ENCODE peak calls at places on chromosomes 6 and 20, in nine cellular contexts. D is pulmonary artery endothelial cell; U is SK-N-MC; K is GM19239; A is stimulated activated CD8-positive, alpha-beta memory T cell treated with anti-CD3 and anti-CD28 coated beads, Interleukin-4, amount 100 ng/mL, for 4 hours; N is heart left ventricle; B is NCI-H1694; T is NCI-H1417; Q is NCI-H524. H is an unnamed sample.

GRCh38 chr6:131281471-131282270 is 146.4 kb downstream of the AKAP7 start:
- DNase-seq in B (no peak), U (peak), D (peak), Q (no peak), T (no peak), A (peak), K (no peak), N (no peak), H (peak)

GRCh38 chr6:15595461-15596173 is 67.2 kb downstream of the DTNBP1 start:
- DNase-seq in N (no peak), A (no peak), T (no peak), K (no peak), Q (no peak), B (no peak), U (peak), D (no peak), H (peak)

GRCh38 chr6:7008451-7008988 is 99.2 kb upstream of the RREB1 start:
- DNase-seq in K (no peak), N (no peak), A (no peak), D (no peak), Q (no peak), U (no peak), T (peak), B (no peak), H (no peak)

GRCh38 chr6:127051571-127052260 is 66.8 kb upstream of the RSPO3 start:
- DNase-seq in Q (no peak), N (no peak), U (no peak), T (no peak), D (no peak), K (no peak), B (no peak), A (no peak), H (no peak)

GRCh38 chr6:13511913-13512717 is 24.7 kb upstream of the GFOD1 start:
- DNase-seq in Q (no peak), D (no peak), K (no peak), A (no peak), U (no peak), B (no peak), N (peak), T (no peak), H (no peak)

GRCh38 chr6:5599112-5599511 is 337.8 kb downstream of the FARS2 start:
- DNase-seq in U (no peak), A (no peak), K (no peak), D (no peak), B (no peak), N (no peak), T (no peak), Q (peak), H (no peak)

GRCh38 chr6:134584809-134585528 is 267.1 kb upstream of the SGK1 start:
- DNase-seq in K (no peak), N (no peak), D (no peak), U (no peak), B (no peak), T (no peak), A (no peak), Q (no peak), H (no peak)

GRCh38 chr6:139608872-139609271 is 234.4 kb upstream of the CITED2 start:
- DNase-seq in B (no peak), N (no peak), K (no peak), D (no peak), A (no peak), Q (no peak), T (no peak), U (no peak), H (no peak)

GRCh38 chr20:219290-220115 is 7.6 kb upstream of the DEFB129 start:
- DNase-seq in D (no peak), A (no peak), N (no peak), K (no peak), U (no peak), T (peak), B (no peak), Q (peak), H (no peak)

GRCh38 chr6:46948699-46949098 is 27.0 kb upstream of the ADGRF5 start:
- DNase-seq in A (no peak), U (no peak), B (no peak), D (peak), K (no peak), N (peak), T (no peak), Q (no peak), H (no peak)

GRCh38 chr6:13120483-13121482 is 207.6 kb downstream of the TBC1D7 start:
- DNase-seq in A (no peak), K (no peak), B (no peak), U (no peak), D (no peak), N (peak), T (no peak), Q (peak), H (no peak)

GRCh38 chr6:16909599-16910360 is 148.5 kb upstream of the ATXN1 start:
- DNase-seq in A (no peak), T (no peak), N (no peak), B (no peak), K (no peak), D (no peak), U (no peak), Q (no peak), H (no peak)

GRCh38 chr6:24924956-24925355 is 10.8 kb downstream of the RIPOR2 start:
- DNase-seq in K (no peak), A (no peak), N (no peak), B (no peak), U (no peak), T (no peak), Q (no peak), D (no peak), H (no peak)

GRCh38 chr6:169340395-169340794 is 86.7 kb upstream of the THBS2 start:
- DNase-seq in K (no peak), B (no peak), Q (no peak), D (no peak), A (no peak), U (no peak), T (no peak), N (no peak), H (no peak)

GRCh38 chr6:68559052-68559451 is 76.0 kb upstream of the ADGRB3 start:
- DNase-seq in K (no peak), Q (peak), T (peak), U (peak), A (no peak), N (no peak), B (peak), D (no peak), H (no peak)

GRCh38 chr6:3045369-3045768 is 22.9 kb upstream of the RIPK1 start:
- DNase-seq in T (no peak), N (no peak), K (no peak), Q (peak), D (no peak), A (no peak), B (no peak), U (no peak), H (no peak)

GRCh38 chr6:85436408-85436807 is 13.5 kb upstream of the NT5E start:
- DNase-seq in K (no peak), D (no peak), N (no peak), U (no peak), T (no peak), Q (no peak), A (no peak), B (no peak), H (no peak)

GRCh38 chr20:31543966-31544598 is 29.8 kb downstream of the HM13 start:
- DNase-seq in T (no peak), K (no peak), U (no peak), D (no peak), A (no peak), Q (no peak), B (no peak), N (peak), H (no peak)

GRCh38 chr6:42891199-42891722 is 11.8 kb downstream of the RPL7L1 start:
- DNase-seq in D (no peak), A (no peak), B (no peak), Q (no peak), K (no peak), U (no peak), N (no peak), T (no peak), H (no peak)

GRCh38 chr6:46491789-46492547 is 719 bp upstream of the RCAN2 start:
- DNase-seq in Q (peak), K (peak), N (peak), T (peak), D (no peak), U (no peak), A (no peak), B (no peak), H (no peak)

GRCh38 chr6:53112871-53113270 is 35.8 kb downstream of the GCM1 start:
- DNase-seq in U (no peak), B (no peak), K (no peak), D (no peak), N (no peak), T (peak), Q (no peak), A (no peak), H (no peak)

GRCh38 chr6:79874531-79875132 is 72.7 kb downstream of the ELOVL4 start:
- DNase-seq in B (no peak), N (no peak), K (no peak), D (no peak), A (no peak), Q (no peak), U (peak), T (no peak), H (peak)

H was measured in SIG-M5.